ENCODE peak calls at places on chromosomes 7 and 10, in seven cellular contexts. C is IMR-90; V is NCI-H2081 treated with DMSO at 0.1 percent for 48 hours; U is activated CD4-positive, alpha-beta T cell treated with anti-CD3 and anti-CD28 coated beads for 48 hours; K is cerebellar cortex; T is pancreas; E is T-helper 2 cell. R is an unnamed sample.

GRCh38 chr7:25545125-25546008 is 317.1 kb upstream of the NPVF start:
- DNase-seq in C (no peak), K (no peak), U (no peak), V (no peak), T (no peak), E (no peak), R (no peak)

GRCh38 chr10:19791032-19791431 is 25.2 kb upstream of the PLXDC2 start:
- DNase-seq in U (no peak), V (no peak), T (no peak), K (no peak), E (no peak), C (no peak), R (no peak)

GRCh38 chr10:8235253-8236027 is 181.0 kb downstream of the GATA3 start:
- DNase-seq in V (no peak), K (no peak), U (no peak), C (no peak), E (no peak), T (no peak), R (no peak)

GRCh38 chr7:101018271-101019167 is 1.4 kb upstream of the MUC17 start:
- DNase-seq in C (no peak), U (no peak), T (peak), K (no peak), V (no peak), E (no peak), R (peak)

GRCh38 chr10:46028584-46029570 is 1.5 kb downstream of the NCOA4 start:
- DNase-seq in V (no peak), K (peak), E (peak), U (no peak), T (no peak), C (peak), R (peak)

GRCh38 chr7:132861424-132861823 is 220.5 kb downstream of the CHCHD3 start:
- DNase-seq in E (no peak), K (no peak), T (no peak), C (no peak), V (no peak), U (no peak), R (no peak)

GRCh38 chr7:42156541-42156865 is 80.5 kb downstream of the GLI3 start:
- DNase-seq in E (no peak), V (no peak), T (no peak), C (no peak), U (no peak), K (no peak), R (no peak)

GRCh38 chr10:84173543-84173942 is at the start of gene GPR15LG:
- DNase-seq in K (no peak), U (no peak), V (no peak), C (no peak), T (no peak), E (no peak), R (no peak)

GRCh38 chr10:93596539-93596938 is 4.5 kb downstream of the RBP4 start:
- DNase-seq in E (no peak), U (no peak), C (no peak), V (no peak), K (no peak), T (no peak), R (no peak)

GRCh38 chr10:972763-973162 is 15.5 kb upstream of the GTPBP4 start:
- DNase-seq in T (no peak), E (no peak), K (peak), C (no peak), U (no peak), V (no peak), R (no peak)

GRCh38 chr10:22630229-22631174 is 83.9 kb downstream of the PIP4K2A start:
- DNase-seq in K (no peak), U (peak), E (peak), V (no peak), T (no peak), C (peak), R (peak)

GRCh38 chr10:21526952-21527633 is 1.6 kb upstream of the SKIDA1 start:
- DNase-seq in C (peak), T (peak), V (no peak), U (peak), K (peak), E (peak), R (peak)

GRCh38 chr10:52551036-52551435 is 221.5 kb downstream of the MBL2 start:
- DNase-seq in U (no peak), V (no peak), K (no peak), C (no peak), E (no peak), T (no peak), R (no peak)

GRCh38 chr10:99682752-99683151 is 23.4 kb downstream of the ENTPD7 start:
- DNase-seq in V (no peak), K (peak), T (no peak), E (no peak), U (no peak), C (no peak), R (no peak)

GRCh38 chr10:59324597-59324996 is 37.8 kb downstream of the FAM13C start:
- DNase-seq in C (peak), T (no peak), V (no peak), E (no peak), U (no peak), K (no peak), R (no peak)

GRCh38 chr7:22589641-22590141 is 89.7 kb upstream of the STEAP1B start:
- DNase-seq in K (no peak), T (no peak), E (no peak), U (no peak), V (no peak), C (peak), R (no peak)

GRCh38 chr10:13103554-13103953 is 3.6 kb downstream of the OPTN start:
- DNase-seq in C (no peak), U (no peak), K (no peak), E (no peak), T (no peak), V (no peak), R (no peak)

GRCh38 chr7:135434047-135434446 is 75.9 kb downstream of the CNOT4 start:
- DNase-seq in K (no peak), U (no peak), C (no peak), V (no peak), E (no peak), T (no peak), R (no peak)

GRCh38 chr10:122149607-122150505 is 121.2 kb upstream of the BTBD16 start:
- DNase-seq in T (no peak), E (no peak), V (no peak), K (no peak), U (no peak), C (no peak), R (no peak)

GRCh38 chr7:4882742-4883351 is 669 bp downstream of the RADIL start:
- DNase-seq in K (peak), U (no peak), V (no peak), E (no peak), C (no peak), T (no peak), R (no peak)

GRCh38 chr7:65731562-65732035 is 141.3 kb upstream of the VKORC1L1 start:
- DNase-seq in T (peak), E (no peak), K (no peak), V (no peak), U (peak), C (no peak), R (peak)

GRCh38 chr7:157412021-157412443 is 75.2 kb downstream of the DNAJB6 start:
- DNase-seq in C (peak), K (no peak), V (no peak), T (no peak), E (peak), U (peak), R (peak)

GRCh38 chr7:28957064-28957821 is 887 bp downstream of the TRIL start:
- DNase-seq in K (no peak), V (no peak), T (peak), U (peak), E (no peak), C (no peak), R (peak)

GRCh38 chr7:25795824-25796235 is 356.2 kb upstream of the NFE2L3 start:
- DNase-seq in V (no peak), E (no peak), U (no peak), C (peak), K (no peak), T (no peak), R (no peak)

GRCh38 chr7:124765401-124766352 is at the start of gene GPR37:
- DNase-seq in E (no peak), U (peak), T (peak), V (no peak), K (peak), C (peak), R (peak)

GRCh38 chr10:27529010-27529783 is 25.1 kb downstream of the RAB18 start:
- DNase-seq in U (no peak), V (no peak), E (no peak), K (no peak), C (peak), T (no peak), R (no peak)

GRCh38 chr7:79553811-79554555 is 100.5 kb upstream of the MAGI2 start:
- DNase-seq in U (no peak), V (no peak), C (peak), K (no peak), T (no peak), E (no peak), R (no peak)

GRCh38 chr7:28355553-28356319 is 56.6 kb upstream of the CREB5 start:
- DNase-seq in V (peak), T (no peak), U (no peak), C (no peak), E (no peak), K (no peak), R (no peak)

GRCh38 chr7:81662531-81662930 is 107.3 kb downstream of the HGF start:
- DNase-seq in U (no peak), K (no peak), T (no peak), C (no peak), V (no peak), E (no peak), R (no peak)

GRCh38 chr10:84510121-84510520 is 181.7 kb downstream of the CCSER2 start:
- DNase-seq in T (no peak), V (no peak), U (no peak), E (no peak), K (no peak), C (peak), R (no peak)

GRCh38 chr10:120580651-120581259 is 123.7 kb downstream of the PLPP4 start:
- DNase-seq in K (peak), V (no peak), U (no peak), T (no peak), C (no peak), E (no peak), R (no peak)

R was measured in activated CD8-positive, alpha-beta T cell treated with anti-CD3 and anti-CD28 coated beads for 36 hours.